ENCODE peak calls at places on chromosome 12, in six cellular contexts. N is neuronal stem cell, E is IMR-90, S is H1, Y is mesenchymal stem cell, V is trophoblast cell. U is an unnamed sample.

GRCh38 chr12:46725332-46725731 is 100.5 kb downstream of the SLC38A4 start:
- DNase-seq in N (no peak), E (no peak), S (no peak), Y (no peak), V (no peak), U (no peak)

GRCh38 chr12:104454997-104455396 is 1.8 kb upstream of the CHST11 start:
- DNase-seq in V (peak; percentile 65), N (no peak), S (no peak), Y (peak; percentile 52), E (peak; percentile 44), U (no peak)

GRCh38 chr12:4118017-4118510 is 155.5 kb upstream of the CCND2 start:
- DNase-seq in N (no peak), E (peak; percentile 64), S (peak; percentile 32), V (no peak), Y (peak; percentile 65), U (peak; percentile 23)

GRCh38 chr12:121423253-121423652 is 23.3 kb downstream of the RNF34 start:
- DNase-seq in V (no peak), N (no peak), S (no peak), E (no peak), Y (no peak), U (no peak)

GRCh38 chr12:45409966-45410365 is 194.1 kb downstream of the ANO6 start:
- DNase-seq in E (peak; percentile 93), N (no peak), S (no peak), V (peak; percentile 23), Y (no peak), U (no peak)

GRCh38 chr12:129531004-129531403 is 372.8 kb downstream of the TMEM132D start:
- DNase-seq in Y (no peak), E (no peak), S (no peak), V (peak; percentile 18), N (no peak), U (peak; percentile 72)

GRCh38 chr12:52382854-52383253 is 2.6 kb downstream of the KRT84 start:
- DNase-seq in E (no peak), Y (no peak), V (no peak), S (no peak), N (no peak), U (no peak)

GRCh38 chr12:93896962-93897361 is 219.8 kb downstream of the CRADD start:
- DNase-seq in Y (no peak), S (peak; percentile 24), V (no peak), N (no peak), E (no peak), U (no peak)

GRCh38 chr12:113345318-113345717 is 10.4 kb upstream of the SLC8B1 start:
- DNase-seq in V (no peak), E (no peak), S (no peak), N (no peak), Y (no peak), U (no peak)

GRCh38 chr12:94073441-94074051 is 74.8 kb upstream of the PLXNC1 start:
- DNase-seq in V (no peak), S (no peak), Y (no peak), E (peak; percentile 21), N (no peak), U (no peak)

GRCh38 chr12:19192709-19193108 is 63.2 kb downstream of the PLEKHA5 start:
- DNase-seq in E (no peak), N (no peak), S (no peak), Y (peak; percentile 45), V (no peak), U (no peak)

GRCh38 chr12:105257321-105257728 is 21.4 kb upstream of the APPL2 start:
- DNase-seq in S (no peak), Y (peak; percentile 88), E (peak; percentile 90), N (no peak), V (peak; percentile 10), U (no peak)

DNA sequence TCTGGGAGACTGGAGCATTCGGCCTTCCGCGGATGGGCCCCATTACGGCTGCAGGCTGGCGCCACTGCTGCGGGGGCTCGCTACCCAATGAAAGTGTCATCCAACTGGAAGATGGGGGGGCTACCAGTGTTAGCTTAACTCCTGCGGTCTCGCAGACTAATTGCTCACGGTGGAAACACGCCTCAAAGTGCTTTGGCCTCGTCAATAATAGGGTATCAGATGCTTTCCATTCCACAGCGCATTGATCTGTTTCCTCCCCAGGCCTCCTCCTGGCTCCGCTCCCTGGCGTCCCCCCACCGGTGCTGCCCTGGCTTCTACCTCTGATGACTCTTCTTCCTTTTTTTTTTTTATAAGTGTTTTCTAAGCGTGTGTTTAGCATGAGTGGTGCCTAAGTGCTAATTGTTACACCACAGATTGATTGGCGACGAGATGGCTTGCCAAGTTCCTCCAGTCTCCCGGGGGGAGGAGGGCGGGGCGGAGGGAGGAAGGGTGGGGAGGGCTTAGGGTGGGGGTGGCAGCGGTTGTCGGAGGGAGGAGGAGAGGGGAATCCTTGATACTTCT is 678.2 kb downstream of the MED13L start:
- DNase-seq in S (no peak), N (peak; percentile 38), Y (peak; percentile 1), E (no peak), V (no peak), U (peak; percentile 42)
- H3K18ac ChIP-seq in S (peak overlapping the region; percentile 19), N (no peak overlapping the region), Y (no peak overlapping the region), E (no peak overlapping the region), V (no peak overlapping the region), U (peak overlapping the region; percentile 45)

DNA sequence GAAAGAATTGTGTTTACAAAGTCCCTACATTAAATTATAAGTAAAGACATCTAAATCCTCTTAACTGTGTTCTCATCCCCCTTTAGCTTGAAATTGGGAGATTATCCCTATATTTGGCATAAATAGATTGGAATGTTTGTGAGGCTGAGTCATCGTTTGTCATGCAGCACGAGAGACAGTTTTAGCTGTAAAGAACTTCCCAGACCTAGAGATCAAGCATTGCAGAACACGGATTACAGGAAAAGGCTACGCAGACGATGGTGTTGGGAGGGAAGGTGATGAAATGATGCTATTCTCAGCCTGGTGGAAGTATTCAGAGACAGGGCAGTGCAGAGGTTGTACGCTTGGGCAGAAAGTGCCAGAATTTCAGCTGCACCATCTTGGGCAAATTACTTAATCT is 93.8 kb downstream of the PTPRB start:
- DNase-seq in N (no peak), S (no peak), E (peak; percentile 94), V (no peak), Y (peak; percentile 95), U (no peak)
- H3K14ac ChIP-seq in N (no peak overlapping the region), S (no peak overlapping the region), E (no peak overlapping the region), V (no peak overlapping the region), Y (no peak overlapping the region), U (no peak overlapping the region)

GRCh38 chr12:116542345-116542950 is 16.7 kb upstream of the MAP1LC3B2 start:
- DNase-seq in E (no peak), S (no peak), Y (no peak), N (no peak), V (peak; percentile 57), U (no peak)
- H3K18ac ChIP-seq in E (no peak overlapping the region), S (no peak overlapping the region), Y (no peak overlapping the region), N (no peak overlapping the region), V (no peak overlapping the region), U (no peak overlapping the region)

GRCh38 chr12:73221398-73221797 is 949.2 kb downstream of the TRHDE start:
- DNase-seq in V (no peak), N (no peak), E (no peak), S (no peak), Y (no peak), U (no peak)
- H3K14ac ChIP-seq in V (no peak overlapping the region), N (no peak overlapping the region), E (no peak overlapping the region), S (no peak overlapping the region), Y (no peak overlapping the region), U (no peak overlapping the region)

GRCh38 chr12:62642509-62642908 is 175.9 kb downstream of the MON2 start:
- DNase-seq in V (peak; percentile 23), S (no peak), Y (no peak), N (no peak), E (no peak), U (no peak)
- H3K18ac ChIP-seq in V (no peak overlapping the region), S (no peak overlapping the region), Y (no peak overlapping the region), N (no peak overlapping the region), E (no peak overlapping the region), U (no peak overlapping the region)

U was measured in H9.